ENCODE peak calls at places on chromosomes 2 and 18, in five cellular contexts. U, H, F, N and J are unnamed samples.

GRCh38 chr2:227848586-227848985 is 22.8 kb upstream of the DAW1 start:
- DNase-seq in U (peak; percentile 51), H (no peak), F (no peak), N (no peak), J (no peak)

GRCh38 chr2:43905388-43905803 is 66.6 kb downstream of the ABCG8 start:
- DNase-seq in U (no peak), H (no peak), F (no peak), N (peak; percentile 100), J (no peak)

GRCh38 chr2:109410021-109410815 is 203.5 kb downstream of the SEPTIN10 start:
- DNase-seq in U (no peak), H (no peak), F (no peak), N (no peak), J (no peak)

GRCh38 chr2:239966029-239966847 is 58.9 kb downstream of the NDUFA10 start:
- DNase-seq in U (no peak), H (no peak), F (no peak), N (no peak), J (no peak)

GRCh38 chr2:226655871-226656270 is 143.7 kb downstream of the IRS1 start:
- DNase-seq in U (no peak), H (no peak), F (no peak), N (no peak), J (no peak)

GRCh38 chr2:179129574-179130238 is 79.8 kb upstream of the CCDC141 start:
- DNase-seq in U (no peak), H (no peak), F (no peak), N (peak; percentile 36), J (no peak)

GRCh38 chr2:176554107-176555048 is 285.1 kb downstream of the MTX2 start:
- DNase-seq in U (peak; percentile 37), H (no peak), F (no peak), N (peak; percentile 48), J (no peak)

GRCh38 chr2:175169191-175169590 is 1.2 kb upstream of the ATF2 start:
- DNase-seq in U (no peak), H (no peak), F (no peak), N (no peak), J (no peak)

GRCh38 chr2:120930861-120931260 is 195.2 kb downstream of the GLI2 start:
- DNase-seq in U (no peak), H (no peak), F (no peak), N (no peak), J (no peak)

GRCh38 chr2:56314809-56315208 is 131.0 kb downstream of the CCDC85A start:
- DNase-seq in U (no peak), H (no peak), F (no peak), N (no peak), J (no peak)

GRCh38 chr2:175097297-175097696 is 70.7 kb downstream of the ATF2 start:
- DNase-seq in U (no peak), H (no peak), F (no peak), N (no peak), J (no peak)

GRCh38 chr18:26422472-26423162 is 125.7 kb downstream of the KCTD1 start:
- DNase-seq in U (no peak), H (no peak), F (no peak), N (no peak), J (no peak)

GRCh38 chr2:85266424-85267041 is 61.3 kb downstream of the TGOLN2 start:
- DNase-seq in U (peak; percentile 88), H (no peak), F (peak; percentile 75), N (peak; percentile 64), J (no peak)

GRCh38 chr2:100394111-100394641 is 23.3 kb downstream of the CHST10 start:
- DNase-seq in U (no peak), H (no peak), F (no peak), N (no peak), J (no peak)

GRCh38 chr18:74082476-74083070 is 65.1 kb downstream of the FBXO15 start:
- DNase-seq in U (peak; percentile 45), H (peak; percentile 56), F (peak; percentile 44), N (no peak), J (peak; percentile 7)

GRCh38 chr2:22497789-22498188 is 887.2 kb upstream of the KLHL29 start:
- DNase-seq in U (no peak), H (no peak), F (no peak), N (no peak), J (no peak)

GRCh38 chr2:95149397-95149984 is 10.2 kb downstream of the ZNF514 start:
- DNase-seq in U (no peak), H (no peak), F (no peak), N (no peak), J (no peak)

GRCh38 chr2:57490746-57491145 is 555.9 kb upstream of the VRK2 start:
- DNase-seq in U (no peak), H (no peak), F (no peak), N (no peak), J (no peak)

GRCh38 chr2:81703831-81704230 is 1399.3 kb upstream of the LRRTM1 start:
- DNase-seq in U (no peak), H (no peak), F (no peak), N (no peak), J (no peak)

GRCh38 chr18:43855376-43855775 is 578.1 kb upstream of the SYT4 start:
- DNase-seq in U (no peak), H (no peak), F (no peak), N (no peak), J (no peak)

GRCh38 chr2:169300617-169301530 is 61.5 kb downstream of the LRP2 start:
- DNase-seq in U (no peak), H (no peak), F (no peak), N (peak; percentile 81), J (no peak)

GRCh38 chr2:143558665-143559064 is 429.4 kb downstream of the ARHGAP15 start:
- DNase-seq in U (peak; percentile 20), H (peak; percentile 66), F (no peak), N (no peak), J (no peak)

GRCh38 chr2:66334237-66335054 is 100.5 kb upstream of the MEIS1 start:
- DNase-seq in U (no peak), H (no peak), F (no peak), N (no peak), J (no peak)

GRCh38 chr2:132550285-132550684 is 119.7 kb downstream of the LYPD1 start:
- DNase-seq in U (no peak), H (no peak), F (no peak), N (no peak), J (no peak)

GRCh38 chr2:65413106-65413505 is 19.3 kb downstream of the SPRED2 start:
- DNase-seq in U (no peak), H (no peak), F (no peak), N (no peak), J (no peak)

GRCh38 chr2:130827502-130828251 is 9.0 kb upstream of the ARHGEF4 start:
- DNase-seq in U (no peak), H (no peak), F (no peak), N (no peak), J (no peak)

GRCh38 chr18:55884498-55884897 is 296.5 kb upstream of the TCF4 start:
- DNase-seq in U (no peak), H (no peak), F (no peak), N (no peak), J (no peak)

GRCh38 chr2:117794668-117795067 is 19.8 kb upstream of the DDX18 start:
- DNase-seq in U (no peak), H (no peak), F (no peak), N (no peak), J (no peak)

GRCh38 chr18:66616523-66616983 is 12.7 kb upstream of the CDH19 start:
- DNase-seq in U (peak; percentile 17), H (no peak), F (no peak), N (peak; percentile 21), J (no peak)

GRCh38 chr18:25675123-25675850 is 323.3 kb upstream of the ZNF521 start:
- DNase-seq in U (no peak), H (no peak), F (no peak), N (no peak), J (no peak)

GRCh38 chr18:37299471-37300304 is 265.9 kb downstream of the CELF4 start:
- DNase-seq in U (peak; percentile 81), H (no peak), F (peak; percentile 92), N (peak; percentile 32), J (peak; percentile 9)

GRCh38 chr2:64478036-64478435 is 24.1 kb downstream of the LGALSL start:
- DNase-seq in U (no peak), H (no peak), F (no peak), N (no peak), J (no peak)

GRCh38 chr2:235990344-235990743 is 177.8 kb downstream of the GBX2 start:
- DNase-seq in U (no peak), H (no peak), F (no peak), N (no peak), J (no peak)